ENCODE peak calls at places on chromosome 1, in six cellular contexts. H, K, G, B, Q and J are unnamed samples.

GRCh38 chr1:23177438-23178380 is 9.1 kb upstream of the LUZP1 start:
- DNase-seq in H (peak; percentile 38), K (peak; percentile 88), G (peak; percentile 62), B (no peak), Q (peak; percentile 82), J (peak; percentile 85)

GRCh38 chr1:1250828-1251284 is 4.3 kb upstream of the C1QTNF12 start:
- DNase-seq in H (peak; percentile 86), K (no peak), G (no peak), B (no peak), Q (no peak), J (no peak)

GRCh38 chr1:175262646-175263045 is 70.1 kb upstream of the KIAA0040 start:
- DNase-seq in H (no peak), K (no peak), G (peak; percentile 38), B (no peak), Q (no peak), J (no peak)

GRCh38 chr1:201999625-202000238 is 10.7 kb upstream of the ELF3 start:
- DNase-seq in H (peak; percentile 77), K (peak; percentile 37), G (peak; percentile 55), B (no peak), Q (peak; percentile 71), J (no peak)

GRCh38 chr1:2801535-2802291 is at the start of gene TTC34:
- DNase-seq in H (peak; percentile 12), K (peak; percentile 19), G (no peak), B (no peak), Q (no peak), J (peak; percentile 14)

GRCh38 chr1:64001038-64001437 is 202.4 kb upstream of the UBE2U start:
- DNase-seq in H (no peak), K (no peak), G (no peak), B (no peak), Q (no peak), J (no peak)

GRCh38 chr1:43207229-43207853 is 35.2 kb downstream of the CFAP57 start:
- DNase-seq in H (no peak), K (no peak), G (no peak), B (no peak), Q (peak; percentile 97), J (no peak)

GRCh38 chr1:214791961-214792360 is 189.0 kb downstream of the CENPF start:
- DNase-seq in H (no peak), K (no peak), G (no peak), B (no peak), Q (no peak), J (no peak)

GRCh38 chr1:157302199-157302497 is 164.0 kb upstream of the ETV3 start:
- DNase-seq in H (no peak), K (no peak), G (no peak), B (no peak), Q (no peak), J (no peak)

GRCh38 chr1:200873671-200874397 is 1.1 kb downstream of the GPR25 start:
- DNase-seq in H (no peak), K (no peak), G (no peak), B (no peak), Q (no peak), J (no peak)

GRCh38 chr1:89125571-89126233 is at the start of gene GBP2:
- DNase-seq in H (no peak), K (no peak), G (peak; percentile 86), B (peak; percentile 54), Q (peak; percentile 75), J (no peak)

GRCh38 chr1:41650176-41650519 is 165.7 kb upstream of the EDN2 start:
- DNase-seq in H (no peak), K (peak; percentile 54), G (peak; percentile 22), B (no peak), Q (no peak), J (no peak)

GRCh38 chr1:219092206-219092605 is 81.5 kb upstream of the LYPLAL1 start:
- DNase-seq in H (no peak), K (no peak), G (peak; percentile 83), B (peak; percentile 43), Q (peak; percentile 78), J (no peak)

GRCh38 chr1:234544094-234544579 is 65.2 kb upstream of the TARBP1 start:
- DNase-seq in H (peak; percentile 82), K (peak; percentile 87), G (peak; percentile 99), B (peak; percentile 86), Q (peak; percentile 93), J (peak; percentile 86)